ENCODE peak calls at places on chromosomes 5 and 9, in ten cellular contexts. One of them, this sample, is unnamed.

GRCh38 chr5:139660105-139660915 is 12.2 kb downstream of the CXXC5 start:
- DNase-seq in A549: no peak
- DNase-seq in glutamatergic neuron: no peak
- DNase-seq in colonic mucosa: peak; percentile 87
- DNase-seq in uterus: peak; percentile 62
- DNase-seq in HL-60: peak; percentile 45
- DNase-seq in NB4: peak; percentile 41
- DNase-seq in cardiac fibroblast: peak; percentile 58
- DNase-seq in ovary: no peak
- DNase-seq in AG04449: no peak
- DNase-seq in this sample: peak; percentile 48

GRCh38 chr9:21813575-21814473 is 11.4 kb downstream of the MTAP start:
- DNase-seq in A549: no peak
- DNase-seq in glutamatergic neuron: peak; percentile 41
- DNase-seq in colonic mucosa: peak; percentile 77
- DNase-seq in uterus: peak; percentile 66
- DNase-seq in HL-60: peak; percentile 65
- DNase-seq in NB4: no peak
- DNase-seq in cardiac fibroblast: peak; percentile 89
- DNase-seq in ovary: no peak
- DNase-seq in AG04449: no peak
- DNase-seq in this sample: peak; percentile 74

GRCh38 chr5:100575815-100576214 is 40.6 kb downstream of the FAM174A start:
- DNase-seq in A549: no peak
- DNase-seq in glutamatergic neuron: no peak
- DNase-seq in colonic mucosa: no peak
- DNase-seq in uterus: no peak
- DNase-seq in HL-60: no peak
- DNase-seq in NB4: no peak
- DNase-seq in cardiac fibroblast: no peak
- DNase-seq in ovary: no peak
- DNase-seq in AG04449: no peak
- DNase-seq in this sample: no peak

GRCh38 chr5:148973455-148973854 is 89.4 kb downstream of the SH3TC2 start:
- DNase-seq in A549: no peak
- DNase-seq in glutamatergic neuron: no peak
- DNase-seq in colonic mucosa: no peak
- DNase-seq in uterus: no peak
- DNase-seq in HL-60: no peak
- DNase-seq in NB4: no peak
- DNase-seq in cardiac fibroblast: peak; percentile 52
- DNase-seq in ovary: no peak
- DNase-seq in AG04449: no peak
- DNase-seq in this sample: peak; percentile 46

GRCh38 chr5:40429258-40430111 is 250.2 kb upstream of the PTGER4 start:
- DNase-seq in A549: no peak
- DNase-seq in glutamatergic neuron: no peak
- DNase-seq in colonic mucosa: no peak
- DNase-seq in uterus: no peak
- DNase-seq in HL-60: peak; percentile 53
- DNase-seq in NB4: peak; percentile 42
- DNase-seq in cardiac fibroblast: peak; percentile 43
- DNase-seq in ovary: no peak
- DNase-seq in AG04449: no peak
- DNase-seq in this sample: no peak

GRCh38 chr5:91225848-91226686 is 157.1 kb downstream of the ARRDC3 start:
- DNase-seq in A549: no peak
- DNase-seq in glutamatergic neuron: no peak
- DNase-seq in colonic mucosa: peak; percentile 58
- DNase-seq in uterus: no peak
- DNase-seq in HL-60: no peak
- DNase-seq in NB4: no peak
- DNase-seq in cardiac fibroblast: no peak
- DNase-seq in ovary: no peak
- DNase-seq in AG04449: no peak
- DNase-seq in this sample: no peak

GRCh38 chr5:174668349-174668748 is 56.0 kb upstream of the MSX2 start:
- DNase-seq in A549: no peak
- DNase-seq in glutamatergic neuron: no peak
- DNase-seq in colonic mucosa: no peak
- DNase-seq in uterus: no peak
- DNase-seq in HL-60: no peak
- DNase-seq in NB4: no peak
- DNase-seq in cardiac fibroblast: no peak
- DNase-seq in ovary: no peak
- DNase-seq in AG04449: no peak
- DNase-seq in this sample: no peak

GRCh38 chr9:31140316-31140715 is 1244.1 kb upstream of the ACO1 start:
- DNase-seq in A549: no peak
- DNase-seq in glutamatergic neuron: no peak
- DNase-seq in colonic mucosa: no peak
- DNase-seq in uterus: no peak
- DNase-seq in HL-60: no peak
- DNase-seq in NB4: peak; percentile 57
- DNase-seq in cardiac fibroblast: peak; percentile 45
- DNase-seq in ovary: no peak
- DNase-seq in AG04449: no peak
- DNase-seq in this sample: no peak

DNA sequence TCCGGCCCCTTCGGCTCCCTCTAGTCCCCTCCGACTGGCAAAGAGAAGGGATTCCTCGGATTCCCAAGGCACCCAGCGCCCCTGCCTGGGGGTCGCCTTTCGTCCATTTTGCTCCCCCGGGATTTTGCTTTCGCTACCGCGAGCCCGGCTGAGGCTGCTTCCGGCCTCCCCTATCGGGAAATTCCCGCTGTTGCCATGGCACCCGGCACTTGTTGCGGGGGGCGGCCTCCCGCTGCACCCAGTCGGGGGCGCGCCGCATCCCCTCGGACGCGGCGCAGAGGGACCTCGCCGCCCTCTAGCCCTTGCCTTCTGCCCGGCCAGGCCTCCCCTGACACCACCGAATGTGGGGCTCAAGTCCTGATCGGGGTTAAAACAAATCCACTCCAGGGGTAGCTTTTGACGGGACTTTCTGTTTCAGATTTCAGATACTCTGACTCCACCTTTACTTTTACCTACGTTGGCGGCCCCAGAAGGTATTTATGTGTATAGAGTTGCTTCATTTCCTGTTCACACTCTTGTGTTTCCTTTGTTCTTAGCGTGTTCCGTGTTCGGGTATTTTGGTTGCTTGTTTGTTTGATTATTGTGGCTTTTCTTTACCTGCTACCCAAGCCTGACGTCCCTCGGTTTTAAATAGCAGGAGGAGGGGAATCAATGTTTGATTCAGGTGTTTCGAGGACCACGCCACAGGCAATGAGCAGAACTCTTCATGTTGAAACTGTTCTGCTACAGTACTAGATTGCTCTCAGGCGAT is 1.4 kb downstream of the PARP8 start:
- DNase-seq in A549: no peak
- DNase-seq in glutamatergic neuron: peak; percentile 72
- DNase-seq in colonic mucosa: peak; percentile 60
- DNase-seq in uterus: peak; percentile 40
- DNase-seq in HL-60: peak; percentile 53
- DNase-seq in NB4: peak; percentile 84
- DNase-seq in cardiac fibroblast: peak; percentile 45
- DNase-seq in ovary: peak; percentile 80
- DNase-seq in AG04449: no peak
- DNase-seq in this sample: peak; percentile 9
- TF ChIP-seq CTCF in A549: no peak
- TF ChIP-seq CTCF in glutamatergic neuron: no peak
- TF ChIP-seq CTCF in colonic mucosa: no peak
- TF ChIP-seq CTCF in uterus: no peak
- TF ChIP-seq CTCF in HL-60: no peak
- TF ChIP-seq CTCF in NB4: no peak
- TF ChIP-seq CTCF in cardiac fibroblast: no peak
- TF ChIP-seq CTCF in ovary: no peak
- TF ChIP-seq CTCF in AG04449: no peak
- TF ChIP-seq CTCF in this sample: no peak

GRCh38 chr9:100602302-100602930 is 24.5 kb downstream of the CAVIN4 start:
- DNase-seq in A549: peak; percentile 49
- DNase-seq in glutamatergic neuron: no peak
- DNase-seq in colonic mucosa: peak; percentile 51
- DNase-seq in uterus: no peak
- DNase-seq in HL-60: peak; percentile 24
- DNase-seq in NB4: peak; percentile 56
- DNase-seq in cardiac fibroblast: peak; percentile 62
- DNase-seq in ovary: no peak
- DNase-seq in AG04449: no peak
- DNase-seq in this sample: peak; percentile 54

GRCh38 chr9:100598641-100599145 is 20.8 kb downstream of the CAVIN4 start:
- DNase-seq in A549: peak; percentile 63
- DNase-seq in glutamatergic neuron: peak; percentile 92
- DNase-seq in colonic mucosa: peak; percentile 91
- DNase-seq in uterus: peak; percentile 71
- DNase-seq in HL-60: peak; percentile 73
- DNase-seq in NB4: peak; percentile 18
- DNase-seq in cardiac fibroblast: peak; percentile 80
- DNase-seq in ovary: peak; percentile 89
- DNase-seq in AG04449: no peak
- DNase-seq in this sample: peak; percentile 73

GRCh38 chr9:100600511-100601079 is 22.7 kb downstream of the CAVIN4 start:
- DNase-seq in A549: no peak
- DNase-seq in glutamatergic neuron: no peak
- DNase-seq in colonic mucosa: no peak
- DNase-seq in uterus: no peak
- DNase-seq in HL-60: no peak
- DNase-seq in NB4: no peak
- DNase-seq in cardiac fibroblast: no peak
- DNase-seq in ovary: no peak
- DNase-seq in AG04449: no peak
- DNase-seq in this sample: no peak

GRCh38 chr9:100597236-100597635 is 19.4 kb downstream of the CAVIN4 start:
- DNase-seq in A549: no peak
- DNase-seq in glutamatergic neuron: no peak
- DNase-seq in colonic mucosa: no peak
- DNase-seq in uterus: no peak
- DNase-seq in HL-60: no peak
- DNase-seq in NB4: no peak
- DNase-seq in cardiac fibroblast: no peak
- DNase-seq in ovary: no peak
- DNase-seq in AG04449: no peak
- DNase-seq in this sample: no peak

GRCh38 chr9:100601216-100601615 is 23.3 kb downstream of the CAVIN4 start:
- DNase-seq in A549: peak; percentile 41
- DNase-seq in glutamatergic neuron: peak; percentile 61
- DNase-seq in colonic mucosa: peak; percentile 64
- DNase-seq in uterus: no peak
- DNase-seq in HL-60: peak; percentile 69
- DNase-seq in NB4: peak; percentile 60
- DNase-seq in cardiac fibroblast: peak; percentile 73
- DNase-seq in ovary: no peak
- DNase-seq in AG04449: no peak
- DNase-seq in this sample: peak; percentile 63
- TF ChIP-seq CTCF in A549: peak; percentile 55
- TF ChIP-seq CTCF in glutamatergic neuron: peak; percentile 52
- TF ChIP-seq CTCF in colonic mucosa: peak; percentile 54
- TF ChIP-seq CTCF in uterus: no peak
- TF ChIP-seq CTCF in HL-60: peak; percentile 72
- TF ChIP-seq CTCF in NB4: peak; percentile 80
- TF ChIP-seq CTCF in cardiac fibroblast: peak; percentile 87
- TF ChIP-seq CTCF in ovary: no peak
- TF ChIP-seq CTCF in AG04449: peak; percentile 74
- TF ChIP-seq CTCF in this sample: peak; percentile 78

GRCh38 chr9:107735821-107736220 is 246.3 kb upstream of the KLF4 start:
- DNase-seq in A549: no peak
- DNase-seq in glutamatergic neuron: no peak
- DNase-seq in colonic mucosa: no peak
- DNase-seq in uterus: no peak
- DNase-seq in HL-60: no peak
- DNase-seq in NB4: no peak
- DNase-seq in cardiac fibroblast: no peak
- DNase-seq in ovary: no peak
- DNase-seq in AG04449: no peak
- DNase-seq in this sample: no peak

GRCh38 chr9:107733530-107733907 is 243.9 kb upstream of the KLF4 start:
- DNase-seq in A549: no peak
- DNase-seq in glutamatergic neuron: no peak
- DNase-seq in colonic mucosa: no peak
- DNase-seq in uterus: peak; percentile 64
- DNase-seq in HL-60: no peak
- DNase-seq in NB4: no peak
- DNase-seq in cardiac fibroblast: peak; percentile 65
- DNase-seq in ovary: peak; percentile 73
- DNase-seq in AG04449: no peak
- DNase-seq in this sample: no peak

GRCh38 chr9:107732781-107733529 is 243.4 kb upstream of the KLF4 start:
- DNase-seq in A549: no peak
- DNase-seq in glutamatergic neuron: no peak
- DNase-seq in colonic mucosa: no peak
- DNase-seq in uterus: peak; percentile 53
- DNase-seq in HL-60: no peak
- DNase-seq in NB4: no peak
- DNase-seq in cardiac fibroblast: peak; percentile 89
- DNase-seq in ovary: peak; percentile 52
- DNase-seq in AG04449: no peak
- DNase-seq in this sample: peak; percentile 60

GRCh38 chr9:107737610-107737986 is 248.0 kb upstream of the KLF4 start:
- DNase-seq in A549: no peak
- DNase-seq in glutamatergic neuron: no peak
- DNase-seq in colonic mucosa: no peak
- DNase-seq in uterus: no peak
- DNase-seq in HL-60: no peak
- DNase-seq in NB4: no peak
- DNase-seq in cardiac fibroblast: no peak
- DNase-seq in ovary: no peak
- DNase-seq in AG04449: no peak
- DNase-seq in this sample: no peak

GRCh38 chr9:107734231-107735014 is 244.9 kb upstream of the KLF4 start:
- DNase-seq in A549: no peak
- DNase-seq in glutamatergic neuron: no peak
- DNase-seq in colonic mucosa: no peak
- DNase-seq in uterus: peak; percentile 50
- DNase-seq in HL-60: no peak
- DNase-seq in NB4: no peak
- DNase-seq in cardiac fibroblast: peak; percentile 97
- DNase-seq in ovary: peak; percentile 77
- DNase-seq in AG04449: peak; percentile 42
- DNase-seq in this sample: peak; percentile 81
- TF ChIP-seq CTCF in A549: no peak
- TF ChIP-seq CTCF in glutamatergic neuron: no peak
- TF ChIP-seq CTCF in colonic mucosa: no peak
- TF ChIP-seq CTCF in uterus: no peak
- TF ChIP-seq CTCF in HL-60: no peak
- TF ChIP-seq CTCF in NB4: no peak
- TF ChIP-seq CTCF in cardiac fibroblast: peak; percentile 8
- TF ChIP-seq CTCF in ovary: no peak
- TF ChIP-seq CTCF in AG04449: no peak
- TF ChIP-seq CTCF in this sample: no peak

GRCh38 chr5:136058972-136059354 is 30.2 kb downstream of the TGFBI start:
- DNase-seq in A549: no peak
- DNase-seq in glutamatergic neuron: no peak
- DNase-seq in colonic mucosa: no peak
- DNase-seq in uterus: no peak
- DNase-seq in HL-60: no peak
- DNase-seq in NB4: no peak
- DNase-seq in cardiac fibroblast: no peak
- DNase-seq in ovary: no peak
- DNase-seq in AG04449: no peak
- DNase-seq in this sample: no peak

GRCh38 chr5:136056771-136057335 is 28.1 kb downstream of the TGFBI start:
- DNase-seq in A549: no peak
- DNase-seq in glutamatergic neuron: no peak
- DNase-seq in colonic mucosa: no peak
- DNase-seq in uterus: no peak
- DNase-seq in HL-60: no peak
- DNase-seq in NB4: no peak
- DNase-seq in cardiac fibroblast: no peak
- DNase-seq in ovary: no peak
- DNase-seq in AG04449: no peak
- DNase-seq in this sample: no peak

GRCh38 chr5:136056336-136056735 is 27.5 kb downstream of the TGFBI start:
- DNase-seq in A549: no peak
- DNase-seq in glutamatergic neuron: no peak
- DNase-seq in colonic mucosa: no peak
- DNase-seq in uterus: no peak
- DNase-seq in HL-60: no peak
- DNase-seq in NB4: no peak
- DNase-seq in cardiac fibroblast: no peak
- DNase-seq in ovary: no peak
- DNase-seq in AG04449: no peak
- DNase-seq in this sample: no peak

GRCh38 chr5:136057401-136057951 is 28.7 kb downstream of the TGFBI start:
- DNase-seq in A549: no peak
- DNase-seq in glutamatergic neuron: no peak
- DNase-seq in colonic mucosa: no peak
- DNase-seq in uterus: no peak
- DNase-seq in HL-60: no peak
- DNase-seq in NB4: peak; percentile 17
- DNase-seq in cardiac fibroblast: peak; percentile 68
- DNase-seq in ovary: no peak
- DNase-seq in AG04449: no peak
- DNase-seq in this sample: no peak

DNA sequence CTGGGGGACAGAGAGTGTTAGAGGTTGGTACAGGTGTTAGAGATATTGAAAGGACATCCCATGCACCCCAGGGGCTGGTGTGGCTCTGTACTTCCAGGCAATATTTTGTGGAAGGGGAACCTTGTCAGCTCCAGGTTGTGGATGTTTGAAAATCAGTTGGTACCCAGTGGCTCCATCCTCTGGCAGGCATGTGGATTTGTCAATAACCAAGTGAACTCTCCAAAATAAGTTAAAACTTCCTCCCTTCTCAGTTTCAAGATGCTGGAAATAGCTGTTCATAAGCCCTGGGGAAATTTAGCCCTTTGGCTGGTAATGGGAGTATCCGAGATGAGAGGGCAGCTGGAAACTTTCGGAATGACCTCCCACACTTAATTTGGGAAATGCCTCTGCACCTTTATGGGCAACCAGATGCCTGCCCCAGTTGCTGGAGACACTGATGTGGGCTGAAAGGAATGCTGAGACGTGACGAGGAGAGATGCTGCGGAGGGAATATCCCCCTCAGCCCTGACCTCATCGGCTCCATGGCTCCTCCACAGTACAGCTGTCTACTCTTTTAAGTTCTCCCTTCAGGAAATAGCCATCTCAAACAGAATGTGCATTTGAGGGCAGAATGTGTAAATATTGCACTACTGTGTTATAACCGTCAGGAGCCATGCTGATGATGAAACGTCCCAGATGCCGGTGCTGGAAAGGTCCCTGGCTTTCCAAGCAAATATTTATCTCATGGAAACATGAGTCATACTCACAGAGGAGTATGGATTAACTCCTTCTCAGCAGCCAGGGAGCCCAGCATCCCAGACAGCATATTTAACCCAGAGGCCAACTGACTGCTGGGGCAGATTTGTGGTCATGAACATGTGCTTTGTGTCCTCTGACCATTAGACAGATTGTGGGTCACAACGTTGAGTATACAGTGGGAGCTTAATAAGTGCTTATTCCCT is 29.5 kb downstream of the TGFBI start:
- DNase-seq in A549: peak; percentile 70
- DNase-seq in glutamatergic neuron: no peak
- DNase-seq in colonic mucosa: peak; percentile 67
- DNase-seq in uterus: peak; percentile 83
- DNase-seq in HL-60: no peak
- DNase-seq in NB4: peak; percentile 20
- DNase-seq in cardiac fibroblast: peak; percentile 98
- DNase-seq in ovary: peak; percentile 66
- DNase-seq in AG04449: peak; percentile 99
- DNase-seq in this sample: peak; percentile 98
- TF ChIP-seq CTCF in A549: peak; percentile 71
- TF ChIP-seq CTCF in glutamatergic neuron: peak; percentile 15
- TF ChIP-seq CTCF in colonic mucosa: no peak
- TF ChIP-seq CTCF in uterus: peak; percentile 19
- TF ChIP-seq CTCF in HL-60: no peak
- TF ChIP-seq CTCF in NB4: no peak
- TF ChIP-seq CTCF in cardiac fibroblast: peak; percentile 48
- TF ChIP-seq CTCF in ovary: peak; percentile 57
- TF ChIP-seq CTCF in AG04449: peak; percentile 61
- TF ChIP-seq CTCF in this sample: peak; percentile 80

This sample was measured in HFFc6.